ENCODE peak calls at places on chromosomes 7 and 10, in four cellular contexts. One of them, this sample, is unnamed.

GRCh38 chr7:51606601-51607154 is 290.1 kb upstream of the COBL start:
- DNase-seq in AG10803: no peak
- DNase-seq in non-pigmented ciliary epithelial cell: no peak
- DNase-seq in colonic mucosa: peak; percentile 70
- DNase-seq in this sample: peak; percentile 70

GRCh38 chr7:25851332-25852248 is 300.4 kb upstream of the NFE2L3 start:
- DNase-seq in colonic mucosa: peak; percentile 95
- DNase-seq in non-pigmented ciliary epithelial cell: no peak
- DNase-seq in AG10803: peak; percentile 76
- DNase-seq in this sample: peak; percentile 80

GRCh38 chr10:118701529-118702323 is 53.0 kb downstream of the CACUL1 start:
- DNase-seq in non-pigmented ciliary epithelial cell: no peak
- DNase-seq in AG10803: peak; percentile 35
- DNase-seq in colonic mucosa: no peak
- DNase-seq in this sample: no peak

GRCh38 chr10:21238044-21238443 is 287.4 kb downstream of the SKIDA1 start:
- DNase-seq in non-pigmented ciliary epithelial cell: no peak
- DNase-seq in AG10803: no peak
- DNase-seq in colonic mucosa: no peak
- DNase-seq in this sample: no peak

GRCh38 chr10:78044699-78045098 is 11.0 kb downstream of the RPS24 start:
- DNase-seq in AG10803: peak; percentile 32
- DNase-seq in non-pigmented ciliary epithelial cell: no peak
- DNase-seq in colonic mucosa: no peak
- DNase-seq in this sample: no peak

GRCh38 chr10:101897633-101898032 is 54.0 kb upstream of the KCNIP2 start:
- DNase-seq in AG10803: no peak
- DNase-seq in colonic mucosa: no peak
- DNase-seq in non-pigmented ciliary epithelial cell: no peak
- DNase-seq in this sample: no peak

GRCh38 chr10:132056663-132057062 is 9.1 kb upstream of the JAKMIP3 start:
- DNase-seq in AG10803: no peak
- DNase-seq in colonic mucosa: no peak
- DNase-seq in non-pigmented ciliary epithelial cell: no peak
- DNase-seq in this sample: no peak

GRCh38 chr7:100472854-100473499 is 6.0 kb downstream of the TSC22D4 start:
- DNase-seq in AG10803: peak; percentile 32
- DNase-seq in non-pigmented ciliary epithelial cell: no peak
- DNase-seq in colonic mucosa: no peak
- DNase-seq in this sample: no peak

GRCh38 chr7:32179567-32179966 is 109.4 kb upstream of the PDE1C start:
- DNase-seq in AG10803: peak; percentile 22
- DNase-seq in colonic mucosa: no peak
- DNase-seq in non-pigmented ciliary epithelial cell: no peak
- DNase-seq in this sample: no peak

GRCh38 chr10:119658274-119658673 is 7.1 kb downstream of the BAG3 start:
- DNase-seq in AG10803: peak; percentile 87
- DNase-seq in colonic mucosa: peak; percentile 40
- DNase-seq in non-pigmented ciliary epithelial cell: peak; percentile 73
- DNase-seq in this sample: no peak

GRCh38 chr10:119030421-119031250 is 1.1 kb downstream of the NANOS1 start:
- DNase-seq in colonic mucosa: peak; percentile 57
- DNase-seq in non-pigmented ciliary epithelial cell: no peak
- DNase-seq in AG10803: peak; percentile 34
- DNase-seq in this sample: peak; percentile 70

This sample was measured in HAP-1.